ENCODE peak calls at places on chromosomes 11 and 22, in six cellular contexts. P is IMR-90, R is H9, C is neuronal stem cell, T is H1, X is mesendoderm. A is an unnamed sample.

GRCh38 chr22:46415816-46416536 is 80.5 kb downstream of the TRMU start:
- DNase-seq in P (peak), R (no peak), C (no peak), T (no peak), X (no peak), A (no peak)

GRCh38 chr11:130209944-130210854 is 50.6 kb downstream of the ST14 start:
- DNase-seq in P (no peak), R (peak), C (no peak), T (no peak), X (no peak), A (no peak)

GRCh38 chr22:22086501-22087158 is 104.0 kb upstream of the TOP3B start:
- DNase-seq in P (peak), R (no peak), C (no peak), T (no peak), X (no peak), A (no peak)

GRCh38 chr22:23270798-23271596 is 90.7 kb downstream of the BCR start:
- DNase-seq in P (no peak), R (no peak), C (no peak), T (no peak), X (no peak), A (no peak)

GRCh38 chr11:1410366-1411291 is 20.9 kb downstream of the BRSK2 start:
- DNase-seq in P (no peak), R (no peak), C (peak), T (no peak), X (no peak), A (no peak)

GRCh38 chr11:40306938-40307548 is 1152.4 kb downstream of the LRRC4C start:
- DNase-seq in P (peak), R (no peak), C (peak), T (no peak), X (peak), A (peak)

GRCh38 chr11:6650980-6651379 is 4.6 kb downstream of the DCHS1 start:
- DNase-seq in P (peak), R (no peak), C (no peak), T (no peak), X (no peak), A (peak)

GRCh38 chr11:94706211-94706610 is 61.9 kb upstream of the AMOTL1 start:
- DNase-seq in P (peak), R (no peak), C (no peak), T (no peak), X (peak), A (peak)

GRCh38 chr11:19394525-19395016 is 153.8 kb upstream of the E2F8 start:
- DNase-seq in P (no peak), R (no peak), C (no peak), T (no peak), X (peak), A (no peak)

GRCh38 chr22:19360862-19361261 is 69.3 kb upstream of the CLTCL1 start:
- DNase-seq in P (no peak), R (no peak), C (no peak), T (no peak), X (no peak), A (no peak)

GRCh38 chr11:112219476-112220232 is 6.6 kb upstream of the PTS start:
- DNase-seq in P (peak), R (peak), C (peak), T (no peak), X (peak), A (peak)

GRCh38 chr11:34749666-34750659 is 129.1 kb downstream of the EHF start:
- DNase-seq in P (peak), R (no peak), C (no peak), T (no peak), X (no peak), A (no peak)

GRCh38 chr22:49774499-49775151 is 53.0 kb downstream of the BRD1 start:
- DNase-seq in P (no peak), R (no peak), C (no peak), T (no peak), X (no peak), A (no peak)

DNA sequence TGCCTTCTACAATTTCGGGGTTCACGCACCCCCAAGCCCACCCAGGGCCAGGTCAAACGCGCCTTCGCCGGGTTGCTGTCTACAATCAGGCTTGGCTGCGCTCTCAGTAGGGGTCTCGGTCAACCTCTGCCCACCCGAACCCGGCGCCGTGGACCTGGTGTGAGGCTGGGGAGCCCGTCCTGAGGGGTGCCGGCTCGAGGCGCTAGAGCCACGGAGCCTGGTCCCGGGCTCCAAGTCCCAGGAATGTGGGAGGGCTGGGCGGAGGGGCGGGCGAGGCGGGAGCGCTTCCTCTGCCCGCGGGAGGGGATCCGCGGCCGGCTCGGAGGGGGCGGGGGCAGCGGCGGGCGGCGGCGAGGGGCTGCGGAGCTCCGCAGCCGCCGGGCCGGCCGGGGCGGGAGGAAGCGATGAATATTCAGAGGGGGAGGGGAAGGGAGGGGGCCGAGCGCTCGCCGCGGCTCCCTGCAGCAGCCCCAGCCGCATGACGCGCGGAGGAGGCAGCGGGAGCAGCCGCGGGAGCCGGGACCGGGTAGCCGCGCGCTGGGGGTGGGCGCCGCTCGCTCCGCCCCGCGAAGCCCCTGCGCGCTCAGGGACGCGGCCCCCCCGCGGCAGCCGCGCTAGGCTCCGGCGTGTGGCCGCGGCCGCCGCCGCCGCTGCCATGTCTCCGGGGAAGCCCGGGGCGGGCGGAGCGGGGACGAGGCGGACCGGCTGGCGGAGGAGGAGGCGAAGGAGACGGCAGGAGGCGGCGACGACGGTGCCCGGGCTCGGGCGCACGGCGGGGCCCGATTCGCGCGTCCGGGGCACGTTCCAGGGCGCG is at the start of gene PTPRJ:
- DNase-seq in P (peak), R (peak), C (peak), T (no peak), X (peak), A (no peak)
- H3K23ac ChIP-seq in P (peak), R (no peak), C (peak), T (peak), X (no peak), A (no peak)

DNA sequence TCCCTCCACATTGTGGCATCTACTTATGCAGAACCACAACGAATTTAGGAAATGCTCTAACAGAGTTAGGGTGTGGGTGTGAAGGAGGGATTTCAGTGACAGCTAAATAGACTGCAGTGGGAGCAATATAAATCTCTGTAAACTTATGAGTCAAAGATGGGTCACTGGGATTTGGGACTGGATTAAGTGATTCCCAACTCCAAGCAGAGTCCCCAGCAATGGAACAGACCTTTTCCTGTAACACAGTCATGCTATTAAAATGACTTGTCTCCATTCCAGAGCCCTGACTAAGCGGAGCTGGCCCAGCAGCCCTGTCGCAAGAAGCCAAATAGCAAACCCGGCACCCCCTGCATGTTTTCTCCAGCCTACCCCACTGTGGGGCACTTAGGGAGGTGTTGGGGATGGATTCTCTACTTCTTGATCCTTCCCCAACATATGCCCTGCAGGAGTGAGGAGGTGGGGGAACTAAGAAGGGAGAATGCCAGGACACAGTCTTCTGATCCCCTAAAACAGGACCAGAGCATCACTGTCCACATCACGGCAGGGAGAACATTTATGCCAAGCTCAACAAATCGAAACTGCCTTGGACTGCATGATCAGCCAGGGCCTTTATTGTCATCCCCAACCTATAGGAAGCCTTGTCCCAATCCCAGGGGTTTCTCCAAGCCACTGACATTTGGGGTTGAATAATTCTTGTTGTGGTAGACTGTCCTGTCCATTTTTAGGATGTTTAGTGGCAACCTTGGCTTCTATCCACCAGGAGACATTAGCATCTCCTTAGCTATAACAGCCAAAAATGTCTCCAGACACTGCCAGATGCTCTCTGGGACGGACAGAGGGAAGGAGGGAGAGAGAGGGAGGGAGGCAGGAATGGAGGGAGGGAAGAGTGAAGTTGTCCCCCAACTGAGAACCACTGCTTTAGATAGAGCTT is 36.9 kb downstream of the RPL27A start:
- DNase-seq in P (peak), R (no peak), C (no peak), T (no peak), X (peak), A (peak)
- H2BK5ac ChIP-seq in P (peak), R (no peak), C (no peak), T (no peak), X (peak), A (peak)

GRCh38 chr11:9777066-9777465 is 113.2 kb downstream of the SWAP70 start:
- DNase-seq in P (no peak), R (no peak), C (no peak), T (no peak), X (no peak), A (no peak)

GRCh38 chr11:9774591-9775392 is 110.9 kb downstream of the SWAP70 start:
- DNase-seq in P (peak), R (no peak), C (no peak), T (no peak), X (peak), A (peak)

GRCh38 chr11:9774109-9774508 is 110.2 kb downstream of the SWAP70 start:
- DNase-seq in P (no peak), R (no peak), C (no peak), T (no peak), X (no peak), A (no peak)

GRCh38 chr11:9776203-9776602 is 112.3 kb downstream of the SWAP70 start:
- DNase-seq in P (no peak), R (no peak), C (no peak), T (no peak), X (no peak), A (no peak)

GRCh38 chr11:9775393-9775780 is 111.5 kb downstream of the SWAP70 start:
- DNase-seq in P (no peak), R (no peak), C (no peak), T (no peak), X (peak), A (no peak)
- H3K9ac ChIP-seq in P (peak), R (no peak), C (no peak), T (no peak), X (no peak), A (no peak)

GRCh38 chr22:38655532-38656255 is 498 bp downstream of the FAM227A start:
- DNase-seq in P (peak), R (no peak), C (no peak), T (peak), X (no peak), A (peak)

GRCh38 chr22:38653741-38654140 is 2.5 kb downstream of the FAM227A start:
- DNase-seq in P (no peak), R (no peak), C (no peak), T (no peak), X (no peak), A (no peak)

GRCh38 chr22:38657248-38657909 is 941 bp downstream of the CBY1 start:
- DNase-seq in P (no peak), R (peak), C (no peak), T (no peak), X (peak), A (no peak)

GRCh38 chr22:38652858-38653257 is 3.3 kb downstream of the FAM227A start:
- DNase-seq in P (no peak), R (no peak), C (no peak), T (no peak), X (no peak), A (peak)

GRCh38 chr22:38656256-38657148 is at the start of the genes CBY1 and FAM227A:
- DNase-seq in P (peak), R (peak), C (peak), T (peak), X (peak), A (peak)
- H3K23ac ChIP-seq in P (peak), R (no peak), C (peak), T (no peak), X (no peak), A (no peak)

GRCh38 chr11:66612458-66612857 is 4.0 kb upstream of the RBM14 start:
- DNase-seq in P (no peak), R (no peak), C (no peak), T (no peak), X (no peak), A (no peak)

GRCh38 chr11:66619080-66619554 is 2.7 kb downstream of the RBM14 start:
- DNase-seq in P (peak), R (no peak), C (no peak), T (no peak), X (peak), A (peak)

GRCh38 chr11:66617148-66617814 is 851 bp downstream of the RBM14 start:
- DNase-seq in P (no peak), R (no peak), C (no peak), T (no peak), X (no peak), A (peak)

GRCh38 chr11:66614073-66614472 is 2.4 kb upstream of the RBM14 start:
- DNase-seq in P (no peak), R (no peak), C (no peak), T (no peak), X (no peak), A (no peak)

GRCh38 chr11:66616379-66617147 is at the start of gene RBM14:
- DNase-seq in P (peak), R (peak), C (peak), T (peak), X (peak), A (peak)
- H2BK5ac ChIP-seq in P (peak), R (peak), C (peak), T (peak), X (peak), A (peak)

GRCh38 chr11:272931-273198 is 5.3 kb upstream of the NLRP6 start:
- DNase-seq in P (no peak), R (no peak), C (no peak), T (no peak), X (no peak), A (no peak)
- H3K9ac ChIP-seq in P (no peak), R (no peak), C (no peak), T (no peak), X (no peak), A (no peak)

GRCh38 chr22:37544955-37545702 is 15.2 kb upstream of the CDC42EP1 start:
- DNase-seq in P (peak), R (peak), C (no peak), T (peak), X (peak), A (peak)

GRCh38 chr22:37545703-37546435 is 14.4 kb upstream of the CDC42EP1 start:
- DNase-seq in P (peak), R (peak), C (peak), T (peak), X (peak), A (peak)

GRCh38 chr22:37547249-37547741 is 13.0 kb upstream of the CDC42EP1 start:
- DNase-seq in P (no peak), R (no peak), C (no peak), T (no peak), X (no peak), A (peak)

GRCh38 chr22:37549704-37550059 is 10.6 kb upstream of the CDC42EP1 start:
- DNase-seq in P (peak), R (no peak), C (no peak), T (no peak), X (peak), A (no peak)

DNA sequence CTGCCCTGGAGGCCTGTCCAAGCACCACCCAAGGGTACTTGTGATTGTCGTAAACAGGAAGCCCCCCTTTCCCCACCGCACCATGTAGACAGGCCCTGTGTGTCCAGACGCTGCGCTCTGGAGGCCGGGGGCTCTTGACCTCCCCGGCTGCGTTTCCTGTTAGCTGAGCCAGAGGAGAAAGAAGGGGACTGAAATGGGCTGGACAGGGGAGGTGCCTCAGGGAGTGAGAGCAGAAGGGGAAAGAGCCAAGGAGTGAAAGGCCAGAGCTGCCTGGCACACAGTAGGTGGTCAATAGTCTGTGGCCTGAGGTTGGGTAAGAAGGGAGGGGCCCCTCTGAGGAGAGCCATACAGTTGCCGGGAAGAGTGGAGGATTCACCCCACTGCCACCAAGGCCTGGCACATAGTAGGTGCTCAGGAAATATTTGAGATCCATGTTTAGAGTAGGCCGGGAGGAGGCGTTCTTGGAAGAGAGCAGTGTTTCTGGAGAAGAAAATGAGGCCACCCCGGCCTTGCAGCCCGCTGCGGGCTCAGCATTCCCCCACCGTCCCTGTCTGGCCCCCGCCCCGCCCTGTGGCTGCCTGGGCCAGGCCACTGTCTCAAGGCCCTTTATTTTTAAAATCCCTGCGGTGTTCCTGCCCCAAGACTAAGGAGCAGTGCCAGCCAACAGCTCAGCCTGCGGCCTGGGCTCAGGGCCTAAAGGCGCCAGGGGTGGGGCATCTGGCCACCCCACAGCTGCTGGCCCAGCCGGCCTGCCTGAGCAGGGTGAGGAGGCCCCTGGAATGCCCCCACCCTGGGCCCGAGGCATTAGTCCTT is 13.6 kb upstream of the CDC42EP1 start:
- DNase-seq in P (peak), R (peak), C (no peak), T (no peak), X (peak), A (peak)
- H3K23ac ChIP-seq in P (peak), R (no peak), C (no peak), T (no peak), X (no peak), A (no peak)